ENCODE peak calls at places on chromosomes 13 and 19, in six cellular contexts. P, B, N, C, X and V are unnamed samples.

GRCh38 chr13:101115762-101116161 is 300.5 kb downstream of the NALCN start:
- DNase-seq in P (no peak), B (no peak), N (no peak), C (no peak), X (no peak), V (no peak)

GRCh38 chr19:15475611-15476010 is 3.7 kb downstream of the PGLYRP2 start:
- DNase-seq in P (no peak), B (no peak), N (no peak), C (no peak), X (no peak), V (no peak)

GRCh38 chr13:52809310-52809769 is 39.1 kb downstream of the PCDH8 start:
- DNase-seq in P (no peak), B (peak), N (peak), C (peak), X (peak), V (peak)

GRCh38 chr19:46388311-46389095 is 24.9 kb downstream of the CCDC8 start:
- DNase-seq in P (no peak), B (no peak), N (no peak), C (no peak), X (no peak), V (no peak)

GRCh38 chr13:95800455-95800854 is 123.5 kb downstream of the DNAJC3 start:
- DNase-seq in P (no peak), B (no peak), N (no peak), C (no peak), X (no peak), V (no peak)

GRCh38 chr13:42924290-42924803 is 67.7 kb downstream of the EPSTI1 start:
- DNase-seq in P (no peak), B (no peak), N (no peak), C (no peak), X (no peak), V (no peak)

GRCh38 chr13:112891477-112892401 is 77.3 kb upstream of the MCF2L start:
- DNase-seq in P (no peak), B (no peak), N (peak), C (no peak), X (no peak), V (no peak)

GRCh38 chr13:47211106-47211505 is 314.3 kb upstream of the HTR2A start:
- DNase-seq in P (peak), B (no peak), N (no peak), C (no peak), X (no peak), V (no peak)

GRCh38 chr19:35746556-35746955 is 1.1 kb downstream of the PSENEN start:
- DNase-seq in P (no peak), B (no peak), N (no peak), C (no peak), X (no peak), V (no peak)

GRCh38 chr13:78881746-78882145 is 222.8 kb upstream of the OBI1 start:
- DNase-seq in P (no peak), B (no peak), N (no peak), C (no peak), X (peak), V (no peak)

GRCh38 chr13:100808330-100808729 is 133.7 kb upstream of the TMTC4 start:
- DNase-seq in P (no peak), B (no peak), N (no peak), C (no peak), X (no peak), V (no peak)

GRCh38 chr19:45920458-45920857 is 5.9 kb upstream of the NANOS2 start:
- DNase-seq in P (no peak), B (no peak), N (no peak), C (no peak), X (no peak), V (no peak)

GRCh38 chr19:5456130-5456835 is 1.1 kb downstream of the ZNRF4 start:
- DNase-seq in P (no peak), B (no peak), N (no peak), C (no peak), X (no peak), V (no peak)

GRCh38 chr13:25300861-25301346 is 521 bp upstream of the NUP58 start:
- DNase-seq in P (no peak), B (peak), N (peak), C (no peak), X (no peak), V (no peak)

GRCh38 chr19:3210347-3211017 is 14.0 kb upstream of the CELF5 start:
- DNase-seq in P (no peak), B (peak), N (peak), C (peak), X (no peak), V (peak)

GRCh38 chr19:42695811-42696503 is 44.3 kb downstream of the PSG3 start:
- DNase-seq in P (peak), B (no peak), N (no peak), C (no peak), X (no peak), V (no peak)

GRCh38 chr19:21134934-21135366 is 6.9 kb upstream of the ZNF431 start:
- DNase-seq in P (no peak), B (no peak), N (no peak), C (no peak), X (no peak), V (no peak)

GRCh38 chr13:98175823-98176222 is 1.2 kb downstream of the RNF113B start:
- DNase-seq in P (no peak), B (no peak), N (no peak), C (no peak), X (no peak), V (no peak)

GRCh38 chr19:1361601-1362384 is 21.9 kb upstream of the NDUFS7 start:
- DNase-seq in P (no peak), B (no peak), N (no peak), C (no peak), X (no peak), V (peak)

GRCh38 chr19:29031216-29031615 is 181.7 kb downstream of the UQCRFS1 start:
- DNase-seq in P (peak), B (no peak), N (no peak), C (no peak), X (no peak), V (no peak)

GRCh38 chr13:43874512-43875092 is 4.9 kb downstream of the CCDC122 start:
- DNase-seq in P (no peak), B (no peak), N (no peak), C (no peak), X (no peak), V (no peak)

GRCh38 chr13:47932953-47933687 is 68.0 kb downstream of the SUCLA2 start:
- DNase-seq in P (no peak), B (no peak), N (no peak), C (no peak), X (peak), V (no peak)

GRCh38 chr19:13748169-13748884 is 16.0 kb upstream of the MRI1 start:
- DNase-seq in P (no peak), B (no peak), N (no peak), C (no peak), X (no peak), V (no peak)

GRCh38 chr19:16778796-16779411 is 50.3 kb upstream of the SIN3B start:
- DNase-seq in P (peak), B (peak), N (peak), C (peak), X (no peak), V (peak)

GRCh38 chr19:49687150-49687549 is 2.2 kb upstream of the ADM5 start:
- DNase-seq in P (no peak), B (no peak), N (no peak), C (no peak), X (no peak), V (no peak)

GRCh38 chr13:108322206-108322824 is 52.8 kb downstream of the TNFSF13B start:
- DNase-seq in P (peak), B (no peak), N (no peak), C (peak), X (peak), V (peak)

GRCh38 chr19:10255358-10255757 is 3.3 kb downstream of the MRPL4 start:
- DNase-seq in P (no peak), B (no peak), N (no peak), C (no peak), X (no peak), V (no peak)

GRCh38 chr19:17685451-17686026 is 2.6 kb downstream of the UNC13A start:
- DNase-seq in P (no peak), B (no peak), N (no peak), C (no peak), X (no peak), V (no peak)